ENCODE peak calls at places on chromosomes 4 and X, in four cellular contexts. C, G, O and E are unnamed samples.

GRCh38 chrX:152405561-152405960 is 45.6 kb downstream of the GABRA3 start:
- DNase-seq in G (no peak), O (no peak), C (no peak), E (no peak)

GRCh38 chr4:51909236-51909703 is 66.3 kb downstream of the DCUN1D4 start:
- DNase-seq in G (no peak), C (no peak), O (no peak), E (no peak)

GRCh38 chr4:85520765-85521749 is 46.1 kb downstream of the ARHGAP24 start:
- DNase-seq in G (no peak), O (no peak), C (no peak), E (no peak)

GRCh38 chrX:357035-357692 is 29.5 kb downstream of the PPP2R3B start:
- DNase-seq in C (no peak), G (no peak), O (peak), E (no peak)

GRCh38 chr4:56048621-56049427 is 100.1 kb downstream of the CEP135 start:
- DNase-seq in O (no peak), G (no peak), C (peak), E (peak)

GRCh38 chrX:37883196-37883595 is 35.8 kb upstream of the DYNLT3 start:
- DNase-seq in G (no peak), C (no peak), O (no peak), E (no peak)

GRCh38 chrX:38220024-38220935 is at the start of gene SRPX:
- DNase-seq in O (peak), G (no peak), C (peak), E (peak)

GRCh38 chr4:172042714-172043114 is 229.5 kb downstream of the GALNTL6 start:
- DNase-seq in O (no peak), C (no peak), G (no peak), E (no peak)

GRCh38 chrX:13265549-13266132 is 54.2 kb downstream of the ATXN3L start:
- DNase-seq in C (no peak), G (no peak), O (no peak), E (no peak)

GRCh38 chrX:69313622-69314290 is 148.5 kb upstream of the PJA1 start:
- DNase-seq in C (peak), G (no peak), O (no peak), E (no peak)

GRCh38 chr4:122658818-122659295 is 38.0 kb upstream of the IL21 start:
- DNase-seq in O (no peak), G (no peak), C (no peak), E (no peak)

GRCh38 chr4:7806080-7806630 is 133.5 kb downstream of the AFAP1 start:
- DNase-seq in C (no peak), G (no peak), O (peak), E (peak)

GRCh38 chr4:15963001-15963451 is at the start of gene FGFBP2:
- DNase-seq in C (peak), G (no peak), O (no peak), E (no peak)

GRCh38 chrX:132292753-132293152 is 73.5 kb upstream of the RAP2C start:
- DNase-seq in G (no peak), O (no peak), C (peak), E (no peak)

GRCh38 chrX:23540532-23540931 is 126.8 kb upstream of the PRDX4 start:
- DNase-seq in G (no peak), C (no peak), O (no peak), E (no peak)

GRCh38 chr4:152983774-152984411 is 47.8 kb downstream of the FHDC1 start:
- DNase-seq in C (no peak), O (no peak), G (no peak), E (peak)

GRCh38 chr4:84502955-84503373 is 3.9 kb upstream of the NKX6-1 start:
- DNase-seq in O (no peak), G (no peak), C (peak), E (no peak)

GRCh38 chrX:30935985-30936384 is 46.9 kb upstream of the TAB3 start:
- DNase-seq in G (no peak), O (no peak), C (peak), E (no peak)

GRCh38 chr4:2064276-2064991 is 5.3 kb downstream of the NAT8L start:
- DNase-seq in C (peak), O (no peak), G (no peak), E (no peak)

GRCh38 chr4:54067163-54067562 is 2.8 kb upstream of the CHIC2 start:
- DNase-seq in C (no peak), G (peak), O (no peak), E (peak)

GRCh38 chr4:87919951-87920350 is 55.6 kb upstream of the SPP1 start:
- DNase-seq in O (no peak), C (no peak), G (no peak), E (no peak)

GRCh38 chr4:86092684-86093083 is 267.2 kb downstream of the MAPK10 start:
- DNase-seq in O (no peak), G (peak), C (no peak), E (no peak)

GRCh38 chr4:174218127-174218790 is 65.2 kb downstream of the FBXO8 start:
- DNase-seq in C (peak), O (no peak), G (no peak), E (no peak)

GRCh38 chrX:139738581-139738980 is 30.6 kb upstream of the MCF2 start:
- DNase-seq in O (no peak), G (no peak), C (no peak), E (no peak)

GRCh38 chr4:73676881-73677323 is 56.7 kb upstream of the RASSF6 start:
- DNase-seq in C (no peak), O (no peak), G (no peak), E (no peak)

GRCh38 chr4:109816894-109817293 is 1.3 kb downstream of the GAR1 start:
- DNase-seq in G (no peak), O (no peak), C (no peak), E (no peak)

GRCh38 chr4:148444296-148445070 is 2.3 kb upstream of the NR3C2 start:
- DNase-seq in C (peak), O (peak), G (no peak), E (no peak)

GRCh38 chr4:165493359-165493758 is 114.6 kb downstream of the CPE start:
- DNase-seq in O (peak), G (peak), C (peak), E (peak)

GRCh38 chr4:76535603-76536380 is 100.8 kb downstream of the SHROOM3 start:
- DNase-seq in C (no peak), O (no peak), G (no peak), E (no peak)

GRCh38 chr4:24394041-24394440 is 190.3 kb downstream of the DHX15 start:
- DNase-seq in G (no peak), O (no peak), C (peak), E (no peak)

GRCh38 chr4:186067757-186068385 is 1.1 kb upstream of the TLR3 start:
- DNase-seq in C (no peak), O (peak), G (no peak), E (peak)